ENCODE peak calls at places on chromosomes 12 and 14, in five cellular contexts. Y is CD8-positive, alpha-beta T cell; I is smooth muscle cell of the brain vasculature; S is stimulated activated CD4-positive, alpha-beta T cell treated with anti-CD3 and anti-CD28 coated beads, Interleukin-1b, Interleukin-23, amount 100 ng/mL, for 48 hours; F is body of pancreas. X is an unnamed sample.

GRCh38 chr14:23445773-23446172 is 10.3 kb upstream of the MYH7 start:
- DNase-seq in Y (no peak), I (no peak), F (no peak), S (no peak), X (no peak)

GRCh38 chr12:57229634-57230380 is at the start of gene SHMT2:
- DNase-seq in S (peak; percentile 96), I (peak; percentile 91), F (peak; percentile 95), Y (peak; percentile 88), X (peak; percentile 99)

GRCh38 chr12:11758838-11759509 is 109.5 kb downstream of the ETV6 start:
- DNase-seq in Y (no peak), I (no peak), S (no peak), F (no peak), X (no peak)

GRCh38 chr14:102594514-102595175 is 2.2 kb downstream of the RCOR1 start:
- DNase-seq in S (peak; percentile 68), F (peak; percentile 63), Y (peak; percentile 11), I (no peak), X (peak; percentile 77)

GRCh38 chr12:108609535-108610335 is 11.9 kb upstream of the TMEM119 start:
- DNase-seq in S (no peak), F (peak; percentile 26), Y (no peak), I (peak; percentile 62), X (peak; percentile 86)

GRCh38 chr12:116717466-116718457 is 20.1 kb downstream of the SPRING1 start:
- DNase-seq in Y (no peak), F (no peak), I (peak; percentile 23), S (no peak), X (peak; percentile 59)

GRCh38 chr12:131598717-131599116 is 112.2 kb upstream of the SFSWAP start:
- DNase-seq in F (no peak), Y (no peak), I (no peak), S (no peak), X (no peak)

GRCh38 chr12:11650279-11650696 is 814 bp downstream of the ETV6 start:
- DNase-seq in I (no peak), Y (no peak), F (peak; percentile 39), S (no peak), X (no peak)